ENCODE peak calls at places on chromosome 18, in five cellular contexts. U, L, O, R and T are unnamed samples. For H3K4me1, the result is how much of the 10 kb centered on the place peaks cover.

GRCh38 chr18:45938488-45938935 is 28.6 kb downstream of the EPG5 start:
- DNase-seq in R (no peak), O (no peak), U (no peak), L (no peak), T (no peak)

GRCh38 chr18:13447621-13448020 is 229.1 kb downstream of the LDLRAD4 start:
- DNase-seq in O (peak), L (no peak), R (peak), U (no peak), T (no peak)

GRCh38 chr18:26574958-26575864 is 26.9 kb upstream of the KCTD1 start:
- DNase-seq in L (peak), O (peak), U (no peak), R (peak), T (peak)

GRCh38 chr18:22899421-22899820 is 33.7 kb upstream of the RBBP8 start:
- DNase-seq in U (no peak), O (no peak), R (no peak), L (no peak), T (no peak)

GRCh38 chr18:7755753-7756475 is 188.8 kb downstream of the PTPRM start:
- DNase-seq in L (no peak), U (no peak), R (no peak), O (peak), T (no peak)

GRCh38 chr18:68299906-68300305 is 415.0 kb downstream of the TMX3 start:
- DNase-seq in R (no peak), O (no peak), U (no peak), L (peak), T (no peak)

GRCh38 chr18:37238271-37238670 is 327.3 kb downstream of the CELF4 start:
- DNase-seq in O (no peak), U (no peak), R (no peak), L (no peak), T (no peak)

GRCh38 chr18:23822590-23823385 is 133.5 kb downstream of the LAMA3 start:
- DNase-seq in L (peak), U (no peak), O (peak), R (no peak), T (peak)

GRCh38 chr18:12287684-12288405 is 20.2 kb upstream of the TUBB6 start:
- DNase-seq in O (peak), U (no peak), R (peak), L (peak), T (peak)

DNA sequence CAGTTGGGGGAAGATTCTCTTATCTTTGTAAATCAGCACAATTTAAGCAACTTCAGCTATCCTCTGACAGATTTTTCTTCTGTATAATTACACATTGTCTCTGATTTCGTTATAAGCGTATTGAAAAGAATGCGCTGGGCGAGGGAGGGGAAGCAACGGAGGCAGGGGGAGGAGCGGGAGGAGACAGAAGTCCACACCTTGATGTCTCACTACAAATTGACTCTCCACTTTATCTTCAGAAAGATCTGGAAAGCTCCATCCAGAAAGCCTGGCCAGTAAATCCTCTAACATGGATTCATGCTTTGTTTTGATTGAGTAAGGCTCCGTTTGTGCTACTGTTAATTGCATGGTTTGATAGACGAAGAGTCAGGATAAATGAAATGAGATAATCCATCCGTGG is 76.6 kb downstream of the SMIM21 start:
- DNase-seq in U (no peak), O (no peak), L (no peak), R (no peak), T (no peak)
- H3K4me2 ChIP-seq in U (no peak), O (no peak), L (no peak), R (no peak), T (no peak)

DNA sequence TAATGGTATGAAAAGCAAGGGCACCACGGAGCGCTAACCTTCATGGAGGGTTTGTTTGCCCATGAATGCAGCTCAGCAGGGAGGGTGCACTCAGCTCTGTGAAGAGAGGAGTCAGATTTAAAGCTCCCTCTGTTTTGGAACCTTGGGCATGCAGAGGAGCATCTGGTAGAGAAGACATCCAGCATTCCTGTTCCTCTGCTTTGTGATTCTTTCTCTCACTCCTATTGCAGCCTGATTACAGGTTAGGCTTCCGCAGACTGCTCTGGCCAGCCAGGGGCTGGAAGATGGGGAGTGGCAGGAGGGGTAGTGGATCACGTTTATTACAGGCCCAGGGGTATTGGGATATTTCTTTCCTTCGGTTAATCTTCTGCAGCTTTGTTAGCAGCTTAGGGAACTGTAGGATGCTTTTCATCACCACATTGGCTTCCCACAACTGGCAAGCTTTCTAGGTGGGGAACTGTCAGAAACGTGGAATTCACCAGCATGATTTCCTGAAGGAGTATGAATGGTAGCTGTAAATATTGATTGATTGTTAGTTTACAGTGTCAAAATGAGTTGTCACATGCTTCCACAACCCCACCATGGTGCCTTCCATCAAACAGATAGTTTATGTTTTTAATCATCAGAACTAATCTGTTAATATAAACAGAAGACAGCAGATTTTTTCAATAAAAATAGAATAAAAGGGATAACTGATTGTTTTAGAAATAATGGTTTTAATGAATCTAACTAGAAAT is 201.1 kb downstream of the VAPA start:
- DNase-seq in R (no peak), L (no peak), U (no peak), O (no peak), T (no peak)
- H3K4me1 ChIP-seq in R (under half), L (under half), U (under half), O (under half), T (under half)

DNA sequence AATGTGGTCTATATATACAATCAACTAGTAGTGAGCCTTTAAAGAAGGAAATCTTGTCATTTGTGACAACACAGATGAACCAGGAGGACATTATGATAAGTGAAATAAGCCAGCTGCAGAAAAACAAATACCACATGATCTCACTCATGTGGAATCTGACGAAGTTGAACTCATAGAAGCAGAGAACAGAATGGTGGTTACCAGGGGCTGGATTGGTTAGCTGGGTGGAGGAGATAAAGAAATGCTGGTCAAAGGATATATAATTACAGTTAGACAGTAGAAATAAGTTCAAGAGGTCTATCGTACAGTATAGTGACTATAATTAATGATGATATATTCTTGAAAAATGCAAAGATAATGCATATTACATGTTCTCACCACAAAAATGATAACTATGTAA is 267.9 kb downstream of the FBXO15 start:
- DNase-seq in O (no peak), L (no peak), U (no peak), R (no peak), T (no peak)
- H3K4me2 ChIP-seq in O (no peak), L (no peak), U (no peak), R (no peak), T (no peak)

DNA sequence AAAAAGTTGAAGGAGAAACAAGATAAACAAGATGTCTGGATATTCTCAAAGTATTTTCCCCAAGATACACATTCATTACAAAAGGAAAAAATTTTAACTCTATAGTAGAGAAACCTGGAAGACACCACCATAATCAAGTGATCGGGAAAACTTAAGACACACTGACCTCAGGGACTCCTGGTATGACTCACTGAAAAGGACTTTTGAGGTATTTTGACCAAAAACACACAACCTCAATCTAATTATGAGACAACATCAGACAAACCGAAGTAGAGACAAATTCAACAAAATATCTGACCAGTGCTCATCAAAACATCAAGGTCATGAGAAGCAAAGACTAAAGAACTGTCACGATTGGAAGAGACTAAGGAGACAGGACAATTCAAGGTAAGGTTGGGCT is 34.7 kb downstream of the LPIN2 start:
- DNase-seq in R (no peak), O (peak), U (no peak), L (no peak), T (no peak)
- H3K4me1 ChIP-seq in R (half or more), O (half or more), U (under half), L (under half), T (under half)

GRCh38 chr18:79828258-79828657 is 30.5 kb downstream of the KCNG2 start:
- DNase-seq in U (no peak), L (no peak), R (no peak), O (no peak), T (no peak)

GRCh38 chr18:79829136-79829854 is 31.6 kb downstream of the KCNG2 start:
- DNase-seq in U (no peak), L (no peak), R (no peak), O (no peak), T (no peak)

GRCh38 chr18:79823120-79823519 is 25.4 kb downstream of the KCNG2 start:
- DNase-seq in U (no peak), O (no peak), L (no peak), R (no peak), T (no peak)

GRCh38 chr18:79826966-79827365 is 29.2 kb downstream of the KCNG2 start:
- DNase-seq in R (no peak), L (no peak), O (no peak), U (peak), T (no peak)

GRCh38 chr18:79825913-79826312 is 28.2 kb downstream of the KCNG2 start:
- DNase-seq in O (no peak), U (no peak), R (no peak), L (no peak), T (no peak)
- H3K4me2 ChIP-seq in O (no peak), U (no peak), R (no peak), L (no peak), T (no peak)

GRCh38 chr18:49018553-49018943 is 67.8 kb upstream of the SMAD7 start:
- DNase-seq in R (no peak), U (no peak), L (no peak), O (no peak), T (no peak)

GRCh38 chr18:49020129-49020528 is 69.4 kb upstream of the SMAD7 start:
- DNase-seq in O (no peak), L (no peak), U (no peak), R (no peak), T (no peak)

GRCh38 chr18:49018961-49019445 is 68.2 kb upstream of the SMAD7 start:
- DNase-seq in U (no peak), L (no peak), O (no peak), R (no peak), T (no peak)

GRCh38 chr18:49020621-49021021 is 69.9 kb upstream of the SMAD7 start:
- DNase-seq in L (peak), O (peak), R (no peak), U (no peak), T (no peak)

GRCh38 chr18:49019446-49020045 is 68.8 kb upstream of the SMAD7 start:
- DNase-seq in O (no peak), U (no peak), R (no peak), L (no peak), T (no peak)
- H3K4me1 ChIP-seq in O (under half), U (half or more), R (under half), L (under half), T (under half)

DNA sequence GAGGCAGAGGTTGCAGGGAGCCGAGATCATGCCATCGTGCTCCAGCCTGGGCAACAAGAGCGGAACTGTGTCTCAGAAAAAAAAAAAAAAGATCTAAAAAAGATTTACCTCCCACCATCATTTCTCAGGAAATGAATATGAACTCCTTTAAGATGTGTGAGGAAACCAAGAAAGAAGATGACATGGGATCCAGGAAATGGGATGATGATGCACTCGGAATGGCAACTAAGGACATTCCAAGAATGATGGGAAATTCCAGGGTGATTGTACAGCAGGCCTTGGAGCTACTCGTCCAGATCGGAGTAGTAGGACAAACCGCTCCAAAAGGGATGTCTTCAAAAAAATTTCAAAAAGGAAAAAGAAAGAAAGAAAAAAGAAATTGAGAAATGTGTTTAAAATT is 84.9 kb upstream of the PMAIP1 start:
- DNase-seq in O (peak), L (peak), R (peak), U (no peak), T (no peak)
- H3K4me2 ChIP-seq in O (peak), L (no peak), R (no peak), U (no peak), T (no peak)

GRCh38 chr18:10030816-10031541 is 117.2 kb downstream of the VAPA start:
- DNase-seq in O (no peak), U (no peak), L (no peak), R (no peak), T (no peak)

GRCh38 chr18:10033038-10033437 is 119.2 kb downstream of the VAPA start:
- DNase-seq in R (no peak), L (no peak), U (no peak), O (no peak), T (no peak)

GRCh38 chr18:10035306-10035991 is 121.6 kb downstream of the VAPA start:
- DNase-seq in L (peak), U (no peak), O (peak), R (no peak), T (peak)

GRCh38 chr18:10029711-10030110 is 115.9 kb downstream of the VAPA start:
- DNase-seq in U (no peak), L (no peak), R (no peak), O (no peak), T (no peak)

GRCh38 chr18:10032331-10032979 is 118.6 kb downstream of the VAPA start:
- DNase-seq in O (no peak), R (no peak), U (no peak), L (no peak), T (no peak)
- H3K4me1 ChIP-seq in O (under half), R (under half), U (under half), L (under half), T (under half)